ENCODE peak calls at places on chromosomes 11 and 22, in eight cellular contexts. K is dorsolateral prefrontal cortex, H is esophagus squamous epithelium, X is pancreas, W is PC-3, B is natural killer cell, C is PC-9, P is upper lobe of right lung. Q is an unnamed sample.

GRCh38 chr11:10314199-10315072 is 9.6 kb downstream of the ADM start:
- DNase-seq in K (no peak), H (no peak), X (no peak), W (peak; percentile 66), B (no peak), C (no peak), P (no peak), Q (no peak)

GRCh38 chr22:17929909-17930308 is 94.5 kb downstream of the MICAL3 start:
- DNase-seq in K (no peak), H (no peak), X (no peak), W (no peak), B (no peak), C (no peak), P (no peak), Q (no peak)

GRCh38 chr11:43830928-43831440 is 49.6 kb upstream of the ALKBH3 start:
- DNase-seq in K (peak; percentile 54), H (no peak), X (no peak), W (peak; percentile 97), B (no peak), C (peak; percentile 75), P (no peak), Q (peak; percentile 28)

GRCh38 chr22:36465232-36466021 is 16.0 kb downstream of the TXN2 start:
- DNase-seq in K (no peak), H (no peak), X (peak; percentile 99), W (peak; percentile 95), B (no peak), C (peak; percentile 98), P (peak; percentile 87), Q (no peak)

GRCh38 chr11:63837027-63837688 is 1.8 kb upstream of the MARK2 start:
- DNase-seq in K (peak; percentile 72), H (no peak), X (no peak), W (peak; percentile 96), B (peak; percentile 67), C (peak; percentile 81), P (peak; percentile 73), Q (peak; percentile 72)

GRCh38 chr11:122101625-122102291 is 14.3 kb downstream of the BLID start:
- DNase-seq in K (peak; percentile 78), H (no peak), X (peak; percentile 22), W (no peak), B (no peak), C (no peak), P (no peak), Q (peak; percentile 25)

GRCh38 chr11:123221074-123221473 is 26.0 kb upstream of the CLMP start:
- DNase-seq in K (no peak), H (no peak), X (no peak), W (no peak), B (no peak), C (no peak), P (no peak), Q (no peak)

GRCh38 chr22:24833881-24834495 is 28.0 kb downstream of the SGSM1 start:
- DNase-seq in K (no peak), H (no peak), X (no peak), W (no peak), B (no peak), C (no peak), P (no peak), Q (no peak)

GRCh38 chr22:45263790-45264269 is 20.9 kb upstream of the UPK3A start:
- DNase-seq in K (peak; percentile 59), H (no peak), X (peak; percentile 87), W (no peak), B (no peak), C (peak; percentile 71), P (peak; percentile 84), Q (no peak)

GRCh38 chr22:21962655-21962949 is 10.0 kb upstream of the PPM1F start:
- DNase-seq in K (no peak), H (no peak), X (no peak), W (no peak), B (no peak), C (no peak), P (no peak), Q (no peak)

GRCh38 chr11:63999349-64000025 is 13.2 kb downstream of the OTUB1 start:
- DNase-seq in K (peak; percentile 54), H (no peak), X (no peak), W (peak; percentile 85), B (peak; percentile 41), C (no peak), P (no peak), Q (no peak)

GRCh38 chr22:18000441-18001039 is 23.8 kb downstream of the MICAL3 start:
- DNase-seq in K (no peak), H (no peak), X (peak; percentile 79), W (peak; percentile 9), B (peak; percentile 28), C (peak; percentile 9), P (no peak), Q (no peak)

GRCh38 chr22:29385748-29386147 is 2.6 kb downstream of the AP1B1 start:
- DNase-seq in K (no peak), H (no peak), X (no peak), W (no peak), B (no peak), C (no peak), P (no peak), Q (no peak)

GRCh38 chr11:11895672-11896071 is 53.9 kb downstream of the USP47 start:
- DNase-seq in K (no peak), H (no peak), X (no peak), W (peak; percentile 23), B (no peak), C (no peak), P (no peak), Q (no peak)

GRCh38 chr11:36583667-36584066 is 10.6 kb upstream of the IFTAP start:
- DNase-seq in K (no peak), H (no peak), X (no peak), W (no peak), B (no peak), C (no peak), P (no peak), Q (no peak)

DNA sequence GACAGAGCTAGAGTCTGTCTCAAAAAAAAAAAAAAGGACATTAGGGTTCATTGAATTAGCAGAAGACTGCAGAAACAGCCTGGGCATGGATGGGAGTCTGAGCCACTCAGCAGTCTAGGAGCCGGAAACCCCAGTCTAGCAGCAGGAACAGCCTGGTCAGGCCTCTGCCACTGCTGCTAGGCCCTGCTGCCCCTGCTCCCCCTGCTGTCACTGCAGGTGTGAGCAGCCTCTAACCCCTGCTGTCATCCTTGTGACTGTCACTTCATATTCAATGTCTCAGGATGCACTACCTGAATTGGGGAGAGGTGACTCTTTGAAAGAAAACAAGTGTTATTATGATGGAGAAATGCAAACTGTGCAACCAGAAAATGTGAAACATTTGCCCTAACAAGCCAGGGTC is 7.0 kb upstream of the DDX17 start:
- DNase-seq in K (no peak), H (no peak), X (no peak), W (peak; percentile 3), B (peak; percentile 20), C (peak; percentile 18), P (no peak), Q (no peak)
- TF ChIP-seq CTCF in K (no peak), H (no peak), X (no peak), W (peak; percentile 21), B (no peak), C (peak; percentile 48), P (no peak), Q (no peak)

GRCh38 chr11:17443423-17443822 is 33.2 kb downstream of the ABCC8 start:
- DNase-seq in K (no peak), H (no peak), X (no peak), W (no peak), B (no peak), C (no peak), P (no peak), Q (no peak)

GRCh38 chr11:17443000-17443399 is 33.6 kb downstream of the ABCC8 start:
- DNase-seq in K (no peak), H (no peak), X (no peak), W (no peak), B (no peak), C (no peak), P (no peak), Q (no peak)

GRCh38 chr11:17443926-17444690 is 32.5 kb downstream of the ABCC8 start:
- DNase-seq in K (no peak), H (no peak), X (no peak), W (no peak), B (no peak), C (no peak), P (no peak), Q (no peak)

GRCh38 chr11:17434108-17434507 is 42.5 kb downstream of the ABCC8 start:
- DNase-seq in K (no peak), H (no peak), X (no peak), W (no peak), B (no peak), C (no peak), P (no peak), Q (no peak)

GRCh38 chr11:17439316-17439782 is 37.3 kb downstream of the ABCC8 start:
- DNase-seq in K (no peak), H (no peak), X (no peak), W (peak; percentile 40), B (no peak), C (no peak), P (no peak), Q (no peak)
- TF ChIP-seq CTCF in K (no peak), H (no peak), X (no peak), W (no peak), B (no peak), C (no peak), P (no peak), Q (no peak)

DNA sequence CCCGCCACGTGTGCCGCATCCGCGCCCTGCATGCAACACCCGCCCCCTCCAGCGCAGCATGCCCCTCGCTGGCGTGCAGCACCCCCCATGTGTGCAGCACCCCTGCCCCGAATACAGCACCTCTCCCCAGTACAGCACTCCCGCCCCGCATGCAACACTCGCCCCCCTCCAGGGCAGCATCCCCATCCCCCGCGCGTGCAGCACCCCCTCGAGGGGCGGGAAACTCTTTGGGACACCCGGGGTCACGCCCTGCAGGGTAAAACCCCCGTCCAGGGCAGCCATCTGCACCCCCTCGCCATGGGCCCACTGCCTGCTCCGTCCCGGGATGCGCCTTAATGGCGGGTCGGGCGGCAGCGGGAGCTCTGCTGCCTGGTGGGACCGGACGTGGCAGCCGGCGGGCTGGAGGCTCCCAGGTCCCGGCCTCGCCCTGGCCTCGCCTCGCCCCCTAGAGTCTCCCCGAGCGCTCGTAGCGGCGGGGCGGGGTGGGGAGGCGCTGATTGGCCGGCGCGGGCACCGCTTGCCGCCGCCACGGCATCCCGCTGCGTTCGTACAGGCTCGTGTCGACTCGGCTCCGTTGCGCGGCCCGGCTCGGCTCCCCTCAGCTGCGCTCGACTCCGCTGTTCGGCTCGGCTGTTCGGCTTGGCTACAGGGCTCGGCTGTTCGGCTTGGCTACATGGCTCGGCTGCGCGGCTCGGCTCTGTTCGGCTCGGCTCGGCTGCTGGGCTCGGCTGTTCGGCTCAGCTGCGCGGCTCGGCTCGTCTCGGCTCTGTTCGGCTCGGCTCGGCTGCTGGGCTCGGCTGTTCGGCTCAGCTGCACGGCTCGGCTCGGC is 417 bp upstream of the BRSK2 start:
- DNase-seq in K (peak; percentile 97), H (peak; percentile 70), X (peak; percentile 100), W (peak; percentile 92), B (peak; percentile 90), C (peak; percentile 94), P (peak; percentile 98), Q (peak; percentile 91)
- TF ChIP-seq CTCF in K (peak; percentile 25), H (no peak), X (no peak), W (no peak), B (no peak), C (no peak), P (peak; percentile 10), Q (no peak)

DNA sequence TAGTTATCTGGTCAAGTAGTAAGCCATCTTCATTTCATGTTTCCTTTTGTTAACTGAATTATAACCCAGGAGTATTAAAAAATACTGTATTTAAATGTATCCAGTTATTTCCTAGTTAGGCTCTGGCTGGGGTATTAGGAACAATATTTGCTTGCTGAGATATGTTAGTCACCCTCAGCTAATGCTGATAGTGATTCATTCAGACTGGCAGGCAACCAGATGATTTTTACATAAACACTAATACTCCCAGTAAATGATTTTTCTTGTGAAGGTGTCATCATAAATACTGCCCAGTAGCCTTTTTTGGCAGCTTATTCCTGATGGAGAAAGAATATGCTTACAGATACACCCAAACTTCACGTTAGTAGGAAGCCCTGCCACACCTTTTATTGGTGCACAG is 8.1 kb downstream of the YWHAH start:
- DNase-seq in K (no peak), H (no peak), X (no peak), W (peak; percentile 72), B (no peak), C (no peak), P (no peak), Q (no peak)
- TF ChIP-seq CTCF in K (no peak), H (no peak), X (no peak), W (no peak), B (no peak), C (no peak), P (no peak), Q (no peak)